ENCODE peak calls at places on chromosomes 5 and 9, in six cellular contexts. L, A, W, Z, E and T are unnamed samples.

GRCh38 chr5:178421699-178422399 is 168.3 kb downstream of the COL23A1 start:
- DNase-seq in E (no peak), L (no peak), Z (no peak), A (no peak), W (no peak), T (no peak)

GRCh38 chr5:131720714-131721113 is 76.1 kb downstream of the FNIP1 start:
- DNase-seq in E (no peak), L (no peak), W (no peak), Z (no peak), A (peak), T (no peak)

GRCh38 chr9:95810814-95811213 is 64.7 kb upstream of the ERCC6L2 start:
- DNase-seq in L (no peak), A (no peak), E (no peak), W (no peak), Z (no peak), T (no peak)

GRCh38 chr5:572398-573019 is 39.6 kb upstream of the CEP72 start:
- DNase-seq in Z (no peak), E (no peak), W (no peak), L (no peak), A (no peak), T (no peak)

GRCh38 chr5:117829646-117830045 is 1158.7 kb downstream of the DTWD2 start:
- DNase-seq in L (peak), Z (no peak), A (no peak), E (no peak), W (no peak), T (no peak)

GRCh38 chr5:4116834-4117233 is 521.2 kb downstream of the IRX1 start:
- DNase-seq in Z (no peak), L (no peak), W (no peak), E (no peak), A (peak), T (no peak)

GRCh38 chr9:69385474-69386091 is 60.6 kb downstream of the ENTREP1 start:
- DNase-seq in W (no peak), A (no peak), E (no peak), L (no peak), Z (no peak), T (no peak)

GRCh38 chr5:158020555-158021418 is 161.8 kb upstream of the CLINT1 start:
- DNase-seq in L (no peak), Z (no peak), A (no peak), W (no peak), E (no peak), T (no peak)

GRCh38 chr5:177494356-177495195 is 2.8 kb downstream of the PDLIM7 start:
- DNase-seq in A (peak), Z (peak), E (peak), L (peak), W (peak), T (peak)

GRCh38 chr5:68433921-68434879 is 218.6 kb downstream of the PIK3R1 start:
- DNase-seq in L (peak), W (peak), A (peak), Z (peak), E (peak), T (peak)

GRCh38 chr5:74034738-74035137 is 408.7 kb downstream of the ARHGEF28 start:
- DNase-seq in L (no peak), W (peak), E (no peak), Z (peak), A (peak), T (no peak)

GRCh38 chr9:128633057-128633456 is 23.6 kb downstream of the DYNC2I2 start:
- DNase-seq in L (peak), E (no peak), A (no peak), Z (no peak), W (no peak), T (no peak)

GRCh38 chr5:417301-417700 is 25.7 kb upstream of the EXOC3 start:
- DNase-seq in Z (no peak), L (no peak), E (peak), A (no peak), W (no peak), T (no peak)

GRCh38 chr5:79202076-79202475 is 33.9 kb upstream of the JMY start:
- DNase-seq in L (no peak), W (no peak), A (peak), Z (peak), E (no peak), T (no peak)

GRCh38 chr9:79583957-79584654 is 12.3 kb downstream of the TLE4 start:
- DNase-seq in E (no peak), W (no peak), Z (no peak), A (no peak), L (no peak), T (no peak)

GRCh38 chr5:146173597-146173996 is 8.9 kb downstream of the LARS1 start:
- DNase-seq in A (no peak), Z (no peak), W (no peak), L (no peak), E (no peak), T (no peak)

GRCh38 chr9:137303031-137303892 is 1.2 kb upstream of the NRARP start:
- DNase-seq in W (no peak), Z (no peak), E (peak), A (no peak), L (peak), T (no peak)

GRCh38 chr5:123754167-123754840 is 242.3 kb downstream of the CSNK1G3 start:
- DNase-seq in W (peak), A (peak), L (no peak), Z (peak), E (no peak), T (no peak)

GRCh38 chr9:135440620-135441019 is 39.0 kb upstream of the PPP1R26 start:
- DNase-seq in E (no peak), L (no peak), A (no peak), Z (no peak), W (no peak), T (no peak)

GRCh38 chr9:28779240-28779639 is 1206.0 kb upstream of the C9orf72 start:
- DNase-seq in Z (no peak), A (peak), L (no peak), E (no peak), W (peak), T (no peak)

DNA sequence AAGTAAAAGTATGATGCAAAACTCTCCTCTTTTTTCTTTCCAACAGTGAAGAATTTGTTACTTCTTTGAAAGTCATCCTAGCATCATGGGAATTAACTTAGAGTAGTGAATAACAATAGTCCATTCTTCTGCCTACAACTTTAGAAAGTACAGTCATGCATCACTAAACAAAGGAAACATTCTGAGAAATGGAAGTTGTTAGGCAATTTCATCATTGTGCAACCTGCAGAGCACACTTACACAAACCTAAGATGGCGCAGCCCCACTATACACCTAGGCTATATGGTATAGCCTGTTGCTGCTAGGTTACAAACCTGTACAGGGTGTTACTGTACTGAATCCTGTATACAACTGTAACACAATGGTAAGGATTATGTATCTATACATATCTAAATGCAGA is 1209.3 kb upstream of the C9orf72 start:
- DNase-seq in A (no peak), L (no peak), E (no peak), W (no peak), Z (no peak), T (no peak)
- H3K27ac ChIP-seq in A (no peak), L (no peak), E (no peak), W (no peak), Z (no peak), T (no peak)

DNA sequence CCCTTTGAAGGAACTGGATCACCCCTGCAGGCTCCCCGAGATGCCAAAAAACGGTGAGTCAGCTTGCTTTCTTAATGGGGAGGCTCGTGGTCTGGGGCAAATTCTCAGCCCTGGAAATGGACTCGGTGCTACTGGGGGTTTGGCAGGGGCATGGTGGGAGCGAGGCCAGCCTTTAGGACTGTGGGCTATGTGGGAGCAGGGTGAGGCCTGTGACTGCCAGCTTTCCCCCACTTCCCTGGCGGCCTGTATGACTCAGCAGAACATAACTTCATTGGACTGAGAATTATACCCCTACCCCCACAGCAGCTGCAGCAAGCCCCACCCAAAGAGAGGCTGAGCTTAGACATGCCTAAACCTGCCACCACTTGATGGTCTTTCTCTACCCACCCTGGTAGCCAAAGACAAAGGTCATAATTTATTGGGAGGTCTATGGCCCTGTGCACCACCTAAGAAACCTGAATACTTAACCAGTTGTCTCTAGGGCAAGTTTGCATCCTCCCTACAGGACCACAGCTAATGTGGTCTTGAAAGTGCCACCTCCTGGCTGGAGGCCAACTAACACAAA is 325.3 kb downstream of the TLE1 start:
- DNase-seq in E (no peak), Z (no peak), A (peak), W (no peak), L (no peak), T (no peak)
- H3K27ac ChIP-seq in E (no peak), Z (no peak), A (no peak), W (no peak), L (no peak), T (no peak)

DNA sequence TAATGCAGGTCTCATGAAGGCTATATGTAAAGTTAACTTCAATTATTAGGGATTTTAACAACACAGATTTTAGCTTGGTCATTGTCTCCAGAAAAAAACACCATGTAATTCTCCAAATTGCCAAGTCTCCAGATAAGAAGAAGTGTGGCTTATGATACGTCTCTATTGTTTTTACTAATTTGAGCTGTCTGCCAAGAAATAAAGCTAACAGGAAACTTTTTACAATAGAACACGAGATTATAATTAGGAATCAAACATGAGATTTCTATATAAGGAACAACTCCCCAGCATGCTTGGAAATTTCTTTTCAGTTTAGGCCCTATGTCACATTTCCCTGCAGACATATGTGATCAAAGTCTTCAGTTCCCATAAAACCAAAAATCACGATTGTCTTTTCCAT is 142.7 kb downstream of the MCTP1 start:
- DNase-seq in E (no peak), W (no peak), Z (no peak), A (no peak), L (no peak), T (no peak)
- H3K27ac ChIP-seq in E (no peak), W (no peak), Z (no peak), A (no peak), L (no peak), T (no peak)

GRCh38 chr5:95669985-95670384 is 12.8 kb downstream of the SPATA9 start:
- DNase-seq in A (no peak), Z (no peak), W (no peak), L (no peak), E (no peak), T (no peak)
- H3K27ac ChIP-seq in A (no peak), Z (peak), W (no peak), L (no peak), E (no peak), T (peak)

GRCh38 chr9:70405808-70406445 is 8.5 kb downstream of the KLF9 start:
- DNase-seq in L (no peak), Z (no peak), A (peak), E (no peak), W (peak), T (no peak)

GRCh38 chr9:70408393-70409040 is 5.9 kb downstream of the KLF9 start:
- DNase-seq in L (no peak), W (peak), A (peak), Z (no peak), E (no peak), T (no peak)

GRCh38 chr9:70407081-70407503 is 7.4 kb downstream of the KLF9 start:
- DNase-seq in W (peak), Z (peak), L (no peak), A (peak), E (no peak), T (no peak)

GRCh38 chr9:70404261-70404660 is 10.2 kb downstream of the KLF9 start:
- DNase-seq in L (no peak), A (no peak), E (no peak), W (no peak), Z (no peak), T (no peak)

DNA sequence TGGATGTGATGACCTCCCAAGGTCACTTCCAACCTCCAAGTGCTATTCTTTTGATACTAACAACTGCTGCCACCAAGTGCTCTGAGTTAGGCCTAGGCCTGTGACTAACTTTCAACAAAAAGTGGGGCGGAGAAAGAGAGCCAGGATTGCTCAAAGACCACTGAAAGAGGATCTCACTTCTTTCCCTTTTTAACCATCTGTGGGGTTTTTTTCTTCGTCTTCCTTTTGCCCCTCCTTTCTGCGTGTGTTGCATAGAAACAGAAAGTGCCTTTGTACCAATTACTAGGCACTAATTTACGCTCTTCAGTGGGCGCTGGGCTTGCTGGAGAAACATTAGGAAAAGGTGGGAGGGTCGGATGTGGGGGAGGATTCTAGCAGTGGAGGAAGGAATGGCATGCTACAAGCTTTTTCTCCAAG is 8.0 kb downstream of the KLF9 start:
- DNase-seq in W (peak), Z (peak), E (no peak), L (no peak), A (peak), T (no peak)
- H3K27ac ChIP-seq in W (no peak), Z (peak), E (peak), L (peak), A (peak), T (peak)

DNA sequence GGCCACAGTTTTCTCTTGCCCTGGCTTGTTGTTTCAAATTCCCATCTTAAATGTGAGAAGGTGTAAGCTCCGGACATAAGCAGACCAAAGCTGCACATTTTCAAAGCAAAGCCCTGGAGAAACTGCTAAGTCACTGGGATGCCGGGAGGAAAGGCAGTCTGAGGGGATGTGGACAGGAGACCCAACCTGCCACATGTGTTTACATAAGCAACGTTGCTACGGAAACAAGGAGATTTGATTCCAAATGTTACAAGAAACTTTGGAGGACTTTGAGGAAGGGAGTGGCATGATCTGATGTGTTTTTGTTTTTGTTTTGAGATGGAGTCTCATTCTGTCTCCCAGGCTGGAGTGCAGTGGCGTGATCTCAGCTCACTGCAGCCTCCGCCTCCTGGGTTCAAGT is 25.7 kb upstream of the INSYN2B start:
- DNase-seq in L (no peak), Z (no peak), A (peak), E (no peak), W (no peak), T (no peak)
- H3K27ac ChIP-seq in L (no peak), Z (no peak), A (no peak), E (no peak), W (no peak), T (no peak)

GRCh38 chr5:7397005-7397546 is 1.1 kb downstream of the ADCY2 start:
- DNase-seq in Z (no peak), E (no peak), L (no peak), A (peak), W (no peak), T (peak)

GRCh38 chr5:7393921-7394799 is 1.8 kb upstream of the ADCY2 start:
- DNase-seq in W (no peak), Z (no peak), A (no peak), L (peak), E (no peak), T (no peak)

GRCh38 chr5:7395432-7396168 is at the start of gene ADCY2:
- DNase-seq in W (no peak), L (peak), E (no peak), A (no peak), Z (no peak), T (no peak)

GRCh38 chr5:7396169-7397004 is 449 bp downstream of the ADCY2 start:
- DNase-seq in L (peak), E (no peak), A (peak), W (no peak), Z (no peak), T (no peak)

GRCh38 chr5:7394889-7395431 is 978 bp upstream of the ADCY2 start:
- DNase-seq in A (no peak), E (no peak), W (no peak), Z (no peak), L (peak), T (no peak)
- H3K27ac ChIP-seq in A (no peak), E (peak), W (no peak), Z (no peak), L (no peak), T (no peak)

GRCh38 chr5:176152191-176152932 is 85.9 kb upstream of the SIMC1 start:
- DNase-seq in E (no peak), L (no peak), A (peak), W (peak), Z (peak), T (no peak)
- H3K27ac ChIP-seq in E (no peak), L (no peak), A (no peak), W (no peak), Z (no peak), T (no peak)